ENCODE peak calls at places on chromosomes 5 and 9, in four cellular contexts. One of them, this sample, is unnamed.

GRCh38 chr9:136671646-136672430 is 9.1 kb downstream of the EGFL7 start:
- DNase-seq in uterus: no peak
- DNase-seq in brain microvascular endothelial cell: no peak
- DNase-seq in nephron progenitor cell: peak
- DNase-seq in this sample: peak

GRCh38 chr9:101455656-101456235 is 20.2 kb upstream of the ALDOB start:
- DNase-seq in brain microvascular endothelial cell: peak
- DNase-seq in nephron progenitor cell: no peak
- DNase-seq in uterus: no peak
- DNase-seq in this sample: no peak

GRCh38 chr9:110821064-110821463 is 152.5 kb downstream of the MUSK start:
- DNase-seq in brain microvascular endothelial cell: no peak
- DNase-seq in uterus: no peak
- DNase-seq in nephron progenitor cell: no peak
- DNase-seq in this sample: no peak

GRCh38 chr5:168438349-168438748 is 47.9 kb upstream of the RARS1 start:
- DNase-seq in nephron progenitor cell: no peak
- DNase-seq in uterus: no peak
- DNase-seq in brain microvascular endothelial cell: peak
- DNase-seq in this sample: no peak

GRCh38 chr9:15421532-15421931 is 1.1 kb upstream of the SNAPC3 start:
- DNase-seq in brain microvascular endothelial cell: no peak
- DNase-seq in nephron progenitor cell: no peak
- DNase-seq in uterus: no peak
- DNase-seq in this sample: no peak

GRCh38 chr9:38178282-38178681 is 109.3 kb upstream of the SHB start:
- DNase-seq in uterus: no peak
- DNase-seq in nephron progenitor cell: no peak
- DNase-seq in brain microvascular endothelial cell: no peak
- DNase-seq in this sample: no peak

GRCh38 chr9:72412483-72413040 is 47.6 kb upstream of the ZFAND5 start:
- DNase-seq in uterus: no peak
- DNase-seq in nephron progenitor cell: no peak
- DNase-seq in brain microvascular endothelial cell: no peak
- DNase-seq in this sample: no peak

GRCh38 chr5:137036630-137037029 is 462.5 kb downstream of the SPOCK1 start:
- DNase-seq in nephron progenitor cell: peak
- DNase-seq in brain microvascular endothelial cell: no peak
- DNase-seq in uterus: no peak
- DNase-seq in this sample: no peak

GRCh38 chr9:4555251-4555650 is 65.0 kb downstream of the SLC1A1 start:
- DNase-seq in brain microvascular endothelial cell: peak
- DNase-seq in uterus: no peak
- DNase-seq in nephron progenitor cell: no peak
- DNase-seq in this sample: no peak

GRCh38 chr9:87547665-87548064 is 50.0 kb downstream of the DAPK1 start:
- DNase-seq in uterus: no peak
- DNase-seq in brain microvascular endothelial cell: peak
- DNase-seq in nephron progenitor cell: no peak
- DNase-seq in this sample: no peak

GRCh38 chr9:14393382-14393781 is 79.4 kb upstream of the NFIB start:
- DNase-seq in brain microvascular endothelial cell: no peak
- DNase-seq in uterus: no peak
- DNase-seq in nephron progenitor cell: no peak
- DNase-seq in this sample: no peak

GRCh38 chr9:104351726-104352125 is 152.3 kb upstream of the OR13F1 start:
- DNase-seq in nephron progenitor cell: no peak
- DNase-seq in brain microvascular endothelial cell: no peak
- DNase-seq in uterus: no peak
- DNase-seq in this sample: no peak

GRCh38 chr9:16712800-16713199 is 157.7 kb downstream of the BNC2 start:
- DNase-seq in brain microvascular endothelial cell: no peak
- DNase-seq in uterus: no peak
- DNase-seq in nephron progenitor cell: no peak
- DNase-seq in this sample: no peak

GRCh38 chr9:129174102-129174723 is 3.8 kb downstream of the IER5L start:
- DNase-seq in uterus: peak
- DNase-seq in nephron progenitor cell: peak
- DNase-seq in brain microvascular endothelial cell: peak
- DNase-seq in this sample: peak

GRCh38 chr9:88993327-88993726 is 2.1 kb downstream of the S1PR3 start:
- DNase-seq in nephron progenitor cell: no peak
- DNase-seq in uterus: no peak
- DNase-seq in brain microvascular endothelial cell: no peak
- DNase-seq in this sample: no peak

GRCh38 chr9:88990721-88991065 is 575 bp upstream of the S1PR3 start:
- DNase-seq in nephron progenitor cell: peak
- DNase-seq in uterus: no peak
- DNase-seq in brain microvascular endothelial cell: no peak
- DNase-seq in this sample: no peak

GRCh38 chr9:88992556-88992955 is 1.3 kb downstream of the S1PR3 start:
- DNase-seq in nephron progenitor cell: no peak
- DNase-seq in brain microvascular endothelial cell: no peak
- DNase-seq in uterus: no peak
- DNase-seq in this sample: no peak

GRCh38 chr9:88989961-88990570 is 1.2 kb upstream of the S1PR3 start:
- DNase-seq in brain microvascular endothelial cell: no peak
- DNase-seq in uterus: no peak
- DNase-seq in nephron progenitor cell: peak
- DNase-seq in this sample: no peak

GRCh38 chr9:88991066-88992030 is at the start of gene S1PR3:
- DNase-seq in uterus: peak
- DNase-seq in nephron progenitor cell: peak
- DNase-seq in brain microvascular endothelial cell: no peak
- DNase-seq in this sample: peak
- TF ChIP-seq CTCF in uterus: no peak
- TF ChIP-seq CTCF in nephron progenitor cell: no peak
- TF ChIP-seq CTCF in brain microvascular endothelial cell: no peak
- TF ChIP-seq CTCF in this sample: peak

DNA sequence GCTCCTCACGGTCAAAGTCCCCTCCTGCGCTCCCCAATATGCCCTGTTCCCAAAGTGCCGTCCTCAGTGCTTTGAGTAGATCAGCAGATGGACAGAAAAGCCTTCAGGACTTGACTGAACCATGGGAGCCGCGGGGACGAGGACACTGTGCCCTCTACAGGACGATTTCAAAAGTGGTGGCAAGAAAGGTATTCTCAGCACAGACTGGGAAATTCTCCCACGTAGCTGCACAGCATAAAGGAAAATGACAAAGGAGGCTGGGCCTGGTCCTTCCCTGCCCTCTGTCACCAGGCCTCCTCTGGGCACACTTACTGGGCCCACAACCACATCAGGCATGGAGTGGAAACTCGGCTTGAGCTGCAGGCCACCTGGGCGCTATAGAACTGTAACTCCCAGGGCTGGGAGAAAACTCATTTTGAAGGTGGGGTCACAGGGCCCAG is 16.7 kb upstream of the MTMR12 start:
- DNase-seq in nephron progenitor cell: peak
- DNase-seq in uterus: no peak
- DNase-seq in brain microvascular endothelial cell: peak
- DNase-seq in this sample: peak
- TF ChIP-seq CTCF in nephron progenitor cell: peak
- TF ChIP-seq CTCF in uterus: peak
- TF ChIP-seq CTCF in brain microvascular endothelial cell: peak
- TF ChIP-seq CTCF in this sample: peak

GRCh38 chr5:95554647-95555548 is at the start of the genes ARSK and SKIC3:
- DNase-seq in brain microvascular endothelial cell: peak
- DNase-seq in uterus: peak
- DNase-seq in nephron progenitor cell: peak
- DNase-seq in this sample: peak
- TF ChIP-seq CTCF in brain microvascular endothelial cell: peak
- TF ChIP-seq CTCF in uterus: no peak
- TF ChIP-seq CTCF in nephron progenitor cell: peak
- TF ChIP-seq CTCF in this sample: peak

GRCh38 chr9:84722388-84722989 is 53.0 kb downstream of the NTRK2 start:
- DNase-seq in brain microvascular endothelial cell: no peak
- DNase-seq in nephron progenitor cell: no peak
- DNase-seq in uterus: no peak
- DNase-seq in this sample: no peak

DNA sequence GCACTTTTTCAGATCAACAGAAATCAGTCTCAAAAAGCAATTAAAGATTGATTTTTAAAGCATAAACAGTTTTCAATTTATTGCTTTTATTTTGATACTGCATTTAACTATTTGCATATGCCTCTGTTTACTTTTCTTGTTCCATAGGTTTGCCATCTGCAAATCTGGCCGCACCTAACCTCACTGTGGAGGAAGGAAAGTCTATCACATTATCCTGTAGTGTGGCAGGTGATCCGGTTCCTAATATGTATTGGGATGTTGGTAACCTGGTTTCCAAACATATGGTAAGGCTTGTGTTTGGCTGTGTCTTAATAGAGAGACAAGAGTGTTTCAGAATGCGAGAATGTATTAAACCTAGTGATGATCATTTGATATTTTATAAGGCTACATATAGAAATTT is 53.9 kb downstream of the NTRK2 start:
- DNase-seq in brain microvascular endothelial cell: no peak
- DNase-seq in uterus: no peak
- DNase-seq in nephron progenitor cell: no peak
- DNase-seq in this sample: no peak
- TF ChIP-seq CTCF in brain microvascular endothelial cell: no peak
- TF ChIP-seq CTCF in uterus: no peak
- TF ChIP-seq CTCF in nephron progenitor cell: no peak
- TF ChIP-seq CTCF in this sample: no peak

GRCh38 chr5:43019615-43020293 is 20.4 kb downstream of the ANXA2R start:
- DNase-seq in brain microvascular endothelial cell: peak
- DNase-seq in nephron progenitor cell: peak
- DNase-seq in uterus: no peak
- DNase-seq in this sample: no peak

GRCh38 chr5:43019293-43019614 is 20.9 kb downstream of the ANXA2R start:
- DNase-seq in uterus: no peak
- DNase-seq in brain microvascular endothelial cell: no peak
- DNase-seq in nephron progenitor cell: no peak
- DNase-seq in this sample: no peak

GRCh38 chr5:43017438-43017820 is 22.7 kb downstream of the ANXA2R start:
- DNase-seq in brain microvascular endothelial cell: no peak
- DNase-seq in uterus: no peak
- DNase-seq in nephron progenitor cell: no peak
- DNase-seq in this sample: no peak

GRCh38 chr5:43024217-43024616 is 15.9 kb downstream of the ANXA2R start:
- DNase-seq in uterus: no peak
- DNase-seq in brain microvascular endothelial cell: no peak
- DNase-seq in nephron progenitor cell: no peak
- DNase-seq in this sample: no peak

DNA sequence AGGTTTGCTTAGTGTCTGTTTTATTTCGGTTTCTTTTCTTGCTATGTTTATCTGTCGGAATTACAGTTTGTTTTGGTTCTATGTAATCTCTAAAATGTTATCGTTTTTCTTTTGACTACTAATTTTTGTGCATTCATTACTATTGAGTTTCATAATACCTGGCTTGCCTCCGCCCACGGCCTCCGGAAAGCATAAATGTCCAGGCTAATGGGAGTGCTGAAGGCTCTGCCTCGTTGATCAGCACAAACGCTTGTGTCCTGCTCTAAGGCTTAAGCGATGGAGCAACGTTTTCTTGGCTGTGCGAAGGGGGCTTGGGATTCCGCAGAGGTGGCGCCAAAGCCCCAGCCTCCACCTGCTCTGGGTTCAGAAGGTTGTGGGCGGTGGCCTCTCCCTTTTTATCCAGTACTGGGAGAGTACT is 19.8 kb downstream of the ANXA2R start:
- DNase-seq in uterus: no peak
- DNase-seq in brain microvascular endothelial cell: no peak
- DNase-seq in nephron progenitor cell: no peak
- DNase-seq in this sample: no peak
- TF ChIP-seq CTCF in uterus: no peak
- TF ChIP-seq CTCF in brain microvascular endothelial cell: no peak
- TF ChIP-seq CTCF in nephron progenitor cell: no peak
- TF ChIP-seq CTCF in this sample: no peak

DNA sequence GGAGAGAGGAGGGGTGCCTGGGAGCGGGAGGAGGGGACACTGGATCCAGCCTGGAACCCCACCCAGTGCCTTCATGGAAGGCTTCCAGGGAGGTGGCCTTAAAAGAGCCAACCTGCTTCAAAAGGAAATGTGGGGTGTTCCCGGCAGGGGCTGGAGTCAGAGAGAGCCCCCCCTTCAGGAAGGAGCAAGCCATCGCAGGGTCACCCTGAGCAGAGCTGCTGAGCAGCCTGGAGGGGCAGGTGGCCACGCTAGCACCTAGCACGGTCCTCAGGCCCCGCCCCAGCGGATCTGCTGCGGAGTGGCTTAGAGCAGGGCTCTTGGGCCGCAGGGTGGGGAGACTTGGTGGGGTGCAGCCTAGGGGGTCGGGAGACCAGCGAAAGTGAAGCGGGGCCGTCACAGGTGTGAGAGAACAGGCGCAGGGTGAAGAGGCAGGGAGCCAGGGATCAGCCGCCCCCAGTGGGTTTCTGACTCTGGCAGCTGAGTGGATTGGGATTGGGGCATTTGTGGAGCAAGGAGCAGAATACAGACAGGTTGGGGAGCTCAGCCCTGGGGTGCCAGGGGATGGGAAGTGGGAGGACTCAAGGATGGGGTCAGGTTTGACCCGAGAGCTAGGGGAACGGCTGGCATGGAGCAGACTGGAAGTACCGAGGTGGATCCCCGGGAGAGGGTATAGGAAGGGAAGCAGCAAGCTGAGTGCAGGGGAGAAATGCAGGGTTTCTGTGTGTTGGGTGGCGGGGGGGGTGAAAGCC is 1.5 kb downstream of the LCN2 start:
- DNase-seq in nephron progenitor cell: peak
- DNase-seq in brain microvascular endothelial cell: no peak
- DNase-seq in uterus: no peak
- DNase-seq in this sample: no peak
- TF ChIP-seq CTCF in nephron progenitor cell: peak
- TF ChIP-seq CTCF in brain microvascular endothelial cell: peak
- TF ChIP-seq CTCF in uterus: no peak
- TF ChIP-seq CTCF in this sample: peak